ENCODE peak calls at places on chromosomes 2 and 18, in four cellular contexts. O, H, S and M are unnamed samples.

GRCh38 chr2:8132371-8132831 is 549.5 kb upstream of the ID2 start:
- DNase-seq in O (no peak), H (no peak), S (no peak), M (no peak)

GRCh38 chr18:35324926-35325655 is 19.1 kb downstream of the ZNF24 start:
- DNase-seq in O (no peak), H (no peak), S (peak; percentile 44), M (peak; percentile 65)

GRCh38 chr18:58314284-58314683 is 270.3 kb downstream of the NEDD4L start:
- DNase-seq in O (peak; percentile 83), H (peak; percentile 82), S (no peak), M (no peak)

GRCh38 chr2:43222472-43223146 is 3.8 kb downstream of the ZFP36L2 start:
- DNase-seq in O (no peak), H (no peak), S (no peak), M (no peak)

GRCh38 chr2:67574230-67574629 is 177.1 kb downstream of the ETAA1 start:
- DNase-seq in O (no peak), H (no peak), S (no peak), M (no peak)

GRCh38 chr2:218831378-218831990 is at the start of gene PRKAG3:
- DNase-seq in O (no peak), H (peak; percentile 82), S (no peak), M (no peak)

GRCh38 chr2:159228006-159228655 is 58.4 kb downstream of the WDSUB1 start:
- DNase-seq in O (no peak), H (no peak), S (no peak), M (no peak)

GRCh38 chr2:159795781-159796667 is 2.0 kb downstream of the CD302 start:
- DNase-seq in O (no peak), H (no peak), S (no peak), M (no peak)

GRCh38 chr2:211512746-211513145 is 956.3 kb downstream of the CPS1 start:
- DNase-seq in O (no peak), H (no peak), S (no peak), M (no peak)

GRCh38 chr2:203934006-203934632 is 2.4 kb upstream of the ICOS start:
- DNase-seq in O (no peak), H (no peak), S (no peak), M (no peak)

GRCh38 chr2:117621330-117621729 is 193.2 kb upstream of the DDX18 start:
- DNase-seq in O (no peak), H (no peak), S (no peak), M (no peak)

GRCh38 chr2:43894743-43895142 is 56.0 kb downstream of the ABCG8 start:
- DNase-seq in O (no peak), H (no peak), S (no peak), M (no peak)

GRCh38 chr18:50805732-50806131 is 14.1 kb downstream of the MRO start:
- DNase-seq in O (no peak), H (no peak), S (no peak), M (no peak)

GRCh38 chr2:175414872-175415487 is 233.5 kb upstream of the ATP5MC3 start:
- DNase-seq in O (peak; percentile 71), H (peak; percentile 69), S (peak; percentile 72), M (peak; percentile 90)

GRCh38 chr2:178796079-178796677 is 11.0 kb downstream of the TTN start:
- DNase-seq in O (no peak), H (no peak), S (no peak), M (no peak)

GRCh38 chr2:230900336-230900995 is 24.6 kb downstream of the GPR55 start:
- DNase-seq in O (peak; percentile 15), H (no peak), S (no peak), M (peak; percentile 26)

GRCh38 chr18:58308463-58308862 is 264.4 kb downstream of the NEDD4L start:
- DNase-seq in O (no peak), H (no peak), S (no peak), M (no peak)

GRCh38 chr2:85259101-85259590 is 68.6 kb downstream of the TGOLN2 start:
- DNase-seq in O (no peak), H (no peak), S (peak; percentile 87), M (peak; percentile 68)

GRCh38 chr18:57759650-57760049 is 43.5 kb downstream of the ATP8B1 start:
- DNase-seq in O (no peak), H (no peak), S (no peak), M (no peak)

GRCh38 chr2:173051463-173051862 is 24.2 kb upstream of the MAP3K20 start:
- DNase-seq in O (no peak), H (no peak), S (no peak), M (no peak)

GRCh38 chr2:147231607-147232006 is 613.2 kb upstream of the ACVR2A start:
- DNase-seq in O (no peak), H (no peak), S (no peak), M (no peak)

GRCh38 chr18:45672637-45673036 is 51.3 kb upstream of the SLC14A1 start:
- DNase-seq in O (no peak), H (no peak), S (no peak), M (no peak)

GRCh38 chr2:179854891-179855290 is 6.5 kb downstream of the ZNF385B start:
- DNase-seq in O (no peak), H (no peak), S (no peak), M (no peak)

GRCh38 chr2:137333386-137333972 is 568.1 kb downstream of the THSD7B start:
- DNase-seq in O (no peak), H (no peak), S (no peak), M (no peak)

GRCh38 chr2:74281576-74281975 is 61.6 kb downstream of the SLC4A5 start:
- DNase-seq in O (no peak), H (no peak), S (no peak), M (no peak)

GRCh38 chr2:190216829-190217228 is 102.8 kb downstream of the HIBCH start:
- DNase-seq in O (no peak), H (peak; percentile 66), S (peak; percentile 74), M (peak; percentile 88)

GRCh38 chr2:236403125-236403524 is 138.9 kb upstream of the ASB18 start:
- DNase-seq in O (no peak), H (no peak), S (no peak), M (no peak)

GRCh38 chr2:79799744-79800143 is 286.9 kb downstream of the CTNNA2 start:
- DNase-seq in O (no peak), H (no peak), S (no peak), M (no peak)

GRCh38 chr2:22998368-22998767 is 386.6 kb upstream of the KLHL29 start:
- DNase-seq in O (no peak), H (no peak), S (no peak), M (no peak)

GRCh38 chr18:57410749-57411148 is 24.4 kb upstream of the ONECUT2 start:
- DNase-seq in O (no peak), H (no peak), S (no peak), M (no peak)

GRCh38 chr18:51490860-51491259 is 293.4 kb upstream of the MEX3C start:
- DNase-seq in O (no peak), H (no peak), S (no peak), M (no peak)

GRCh38 chr2:163370169-163370886 is 365.5 kb downstream of the FIGN start:
- DNase-seq in O (no peak), H (no peak), S (no peak), M (no peak)

GRCh38 chr2:18540872-18541271 is 19.6 kb downstream of the RDH14 start:
- DNase-seq in O (no peak), H (no peak), S (no peak), M (no peak)

GRCh38 chr2:241009601-241010530 is 11.4 kb downstream of the SNED1 start:
- DNase-seq in O (peak; percentile 75), H (peak; percentile 74), S (peak; percentile 59), M (peak; percentile 91)

GRCh38 chr18:48543228-48543627 is 4.4 kb downstream of the CTIF start:
- DNase-seq in O (no peak), H (no peak), S (peak; percentile 36), M (peak; percentile 94)
- H3K4me1 ChIP-seq in O (no peaks in the 10 kb centered on the region), H (peaks cover 1% of the 10 kb centered on the region), S (peaks cover 39% of the 10 kb centered on the region), M (peaks cover 29% of the 10 kb centered on the region)

GRCh38 chr2:70790079-70790963 is at the start of gene FIGLA:
- DNase-seq in O (no peak), H (no peak), S (peak; percentile 71), M (peak; percentile 85)
- H3K4me3 ChIP-seq in O (peak within 1 kb of the TSS; percentile 20), H (peak within 1 kb of the TSS; percentile 1), S (peak within 1 kb of the TSS; percentile 45), M (peak within 1 kb of the TSS; percentile 70)

DNA sequence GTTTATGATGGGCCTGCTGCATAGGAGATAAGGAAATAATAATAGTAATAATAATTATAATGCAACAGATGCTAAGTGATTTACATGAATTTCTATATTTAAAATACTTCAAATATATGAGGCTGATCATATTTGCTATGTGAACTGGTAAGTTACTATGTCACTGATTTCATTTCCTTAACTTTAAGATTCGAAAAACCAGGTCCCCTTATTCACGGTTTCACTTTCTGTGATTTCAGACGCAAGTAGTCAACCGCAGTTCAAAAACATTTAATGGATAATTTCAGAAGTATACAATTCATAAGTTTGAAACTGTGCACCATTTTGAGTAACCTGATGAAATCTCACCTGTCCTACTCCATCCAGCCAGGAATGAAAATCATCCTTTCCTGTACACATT is 1697.1 kb upstream of the LRRTM1 start:
- DNase-seq in O (no peak), H (no peak), S (no peak), M (no peak)
- H3K4me1 ChIP-seq in O (no peaks in the 10 kb centered on the region), H (no peaks in the 10 kb centered on the region), S (peaks cover 18% of the 10 kb centered on the region), M (peaks cover 7% of the 10 kb centered on the region)

DNA sequence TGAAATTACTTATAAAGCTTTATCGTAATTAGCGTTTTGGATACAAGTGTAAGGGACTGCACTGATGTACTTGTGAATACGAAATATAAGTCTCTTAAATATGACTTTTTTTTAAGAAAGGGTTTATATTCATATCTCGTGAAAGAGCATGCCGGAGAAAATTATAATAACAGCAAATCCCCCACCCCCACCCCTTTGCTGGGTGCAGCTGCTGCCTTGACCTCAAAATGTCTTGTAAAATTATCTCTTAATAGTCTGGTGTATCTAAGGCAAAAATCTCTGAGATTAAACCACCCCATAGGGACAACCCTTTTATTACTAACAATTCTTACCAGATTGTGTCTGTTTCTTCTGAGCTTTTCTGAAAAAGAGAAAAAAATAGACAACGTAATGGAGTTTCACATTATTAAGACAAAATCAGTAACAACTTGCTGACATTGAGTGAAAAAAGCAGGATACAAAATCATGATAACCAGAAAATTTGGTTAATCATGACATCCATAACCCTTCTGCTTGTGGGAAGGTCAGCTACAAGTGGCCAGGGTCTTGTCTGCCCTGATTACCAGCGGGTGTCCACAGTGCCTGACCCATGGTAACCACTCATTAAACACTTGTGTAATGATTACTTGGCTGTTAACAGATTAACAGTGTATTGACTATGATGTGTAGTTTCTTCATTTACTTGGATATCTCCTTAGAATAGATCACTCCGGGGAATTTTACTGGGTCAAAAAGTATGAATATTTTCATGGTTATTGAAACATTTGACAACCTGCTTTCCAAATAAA is 1.5 kb downstream of the STRADB start:
- DNase-seq in O (no peak), H (no peak), S (no peak), M (no peak)
- H3K4me3 ChIP-seq in O (no peak overlapping the region), H (peak overlapping the region; percentile 98), S (peak overlapping the region; percentile 92), M (peak overlapping the region; percentile 95)

DNA sequence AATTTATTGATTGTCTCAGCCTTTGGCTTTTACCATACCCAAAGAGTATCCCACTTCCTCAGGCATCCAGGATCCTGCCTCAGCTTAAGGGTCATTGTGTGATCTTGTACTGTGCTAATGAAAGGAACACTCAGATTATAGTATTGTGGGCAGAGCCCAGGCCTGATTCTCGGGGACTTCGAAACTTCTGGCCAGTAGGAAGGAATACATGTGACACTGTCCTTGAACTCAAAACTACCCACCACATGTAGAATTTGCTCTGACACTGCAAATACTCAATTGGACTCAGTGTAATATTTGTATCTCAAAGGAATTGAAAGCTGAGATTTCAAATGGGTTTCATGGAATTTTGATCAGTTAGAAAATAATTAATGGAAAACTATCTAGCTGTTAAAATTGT is 15.9 kb downstream of the DIS3L2 start:
- DNase-seq in O (no peak), H (no peak), S (no peak), M (no peak)
- H3K4me1 ChIP-seq in O (no peaks in the 10 kb centered on the region), H (no peaks in the 10 kb centered on the region), S (no peaks in the 10 kb centered on the region), M (no peaks in the 10 kb centered on the region)